ENCODE peak calls at places on chromosomes 5 and 9, in five cellular contexts. One of them, this sample, is unnamed. For H3K9me2 and H3K4me1, the result is how much of the 10 kb centered on the place peaks cover.

GRCh38 chr5:168039485-168040005 is 251.9 kb upstream of the WWC1 start:
- DNase-seq in GM23248: no peak
- DNase-seq in SK-N-SH: no peak
- DNase-seq in PC-9: no peak
- DNase-seq in GM23338: peak
- DNase-seq in this sample: no peak

GRCh38 chr9:89434636-89435314 is 63.1 kb downstream of the SEMA4D start:
- DNase-seq in PC-9: no peak
- DNase-seq in SK-N-SH: no peak
- DNase-seq in GM23338: no peak
- DNase-seq in GM23248: no peak
- DNase-seq in this sample: no peak

GRCh38 chr9:21081451-21081850 is 3.7 kb upstream of the IFNB1 start:
- DNase-seq in GM23248: no peak
- DNase-seq in SK-N-SH: no peak
- DNase-seq in PC-9: no peak
- DNase-seq in GM23338: no peak
- DNase-seq in this sample: no peak

GRCh38 chr5:105581988-105582690 is 2019.5 kb upstream of the NUDT12 start:
- DNase-seq in GM23338: no peak
- DNase-seq in PC-9: no peak
- DNase-seq in GM23248: no peak
- DNase-seq in SK-N-SH: peak
- DNase-seq in this sample: no peak

GRCh38 chr5:174454464-174454863 is 269.9 kb upstream of the MSX2 start:
- DNase-seq in PC-9: no peak
- DNase-seq in GM23248: no peak
- DNase-seq in SK-N-SH: no peak
- DNase-seq in GM23338: no peak
- DNase-seq in this sample: no peak

GRCh38 chr9:136258786-136259516 is 13.3 kb upstream of the QSOX2 start:
- DNase-seq in GM23338: no peak
- DNase-seq in GM23248: no peak
- DNase-seq in PC-9: no peak
- DNase-seq in SK-N-SH: no peak
- DNase-seq in this sample: no peak

GRCh38 chr5:76041863-76042262 is 41.3 kb upstream of the SV2C start:
- DNase-seq in SK-N-SH: no peak
- DNase-seq in PC-9: no peak
- DNase-seq in GM23248: no peak
- DNase-seq in GM23338: peak
- DNase-seq in this sample: peak

GRCh38 chr5:135635471-135635870 is 56.7 kb upstream of the CXCL14 start:
- DNase-seq in GM23248: no peak
- DNase-seq in SK-N-SH: no peak
- DNase-seq in GM23338: no peak
- DNase-seq in PC-9: no peak
- DNase-seq in this sample: no peak

GRCh38 chr5:80921026-80921425 is 39.1 kb upstream of the RASGRF2 start:
- DNase-seq in PC-9: no peak
- DNase-seq in GM23338: peak
- DNase-seq in GM23248: no peak
- DNase-seq in SK-N-SH: no peak
- DNase-seq in this sample: no peak

GRCh38 chr5:33936004-33936380 is 194 bp upstream of the RXFP3 start:
- DNase-seq in GM23248: peak
- DNase-seq in GM23338: peak
- DNase-seq in PC-9: no peak
- DNase-seq in SK-N-SH: peak
- DNase-seq in this sample: peak

GRCh38 chr5:1736889-1737711 is 62.5 kb downstream of the MRPL36 start:
- DNase-seq in GM23248: no peak
- DNase-seq in SK-N-SH: peak
- DNase-seq in GM23338: peak
- DNase-seq in PC-9: no peak
- DNase-seq in this sample: no peak

GRCh38 chr5:129904667-129905466 is 602 bp downstream of the CHSY3 start:
- DNase-seq in PC-9: no peak
- DNase-seq in GM23338: peak
- DNase-seq in SK-N-SH: peak
- DNase-seq in GM23248: peak
- DNase-seq in this sample: no peak

GRCh38 chr5:97192580-97193421 is 9.8 kb upstream of the RIOK2 start:
- DNase-seq in GM23338: peak
- DNase-seq in PC-9: peak
- DNase-seq in GM23248: no peak
- DNase-seq in SK-N-SH: no peak
- DNase-seq in this sample: peak

GRCh38 chr9:79254900-79255651 is 316.7 kb upstream of the TLE4 start:
- DNase-seq in PC-9: no peak
- DNase-seq in GM23248: peak
- DNase-seq in SK-N-SH: no peak
- DNase-seq in GM23338: peak
- DNase-seq in this sample: peak

GRCh38 chr9:98997580-98997979 is 53.9 kb downstream of the COL15A1 start:
- DNase-seq in GM23248: peak
- DNase-seq in GM23338: no peak
- DNase-seq in PC-9: no peak
- DNase-seq in SK-N-SH: no peak
- DNase-seq in this sample: no peak

GRCh38 chr5:151037561-151038291 is 17.3 kb downstream of the GPX3 start:
- DNase-seq in SK-N-SH: no peak
- DNase-seq in GM23248: peak
- DNase-seq in GM23338: no peak
- DNase-seq in PC-9: no peak
- DNase-seq in this sample: no peak

GRCh38 chr9:78325343-78325742 is 28.4 kb downstream of the PSAT1 start:
- DNase-seq in SK-N-SH: peak
- DNase-seq in GM23248: peak
- DNase-seq in PC-9: no peak
- DNase-seq in GM23338: no peak
- DNase-seq in this sample: no peak

GRCh38 chr5:173627860-173628392 is 11.5 kb upstream of the BOD1 start:
- DNase-seq in SK-N-SH: no peak
- DNase-seq in GM23248: no peak
- DNase-seq in PC-9: no peak
- DNase-seq in GM23338: peak
- DNase-seq in this sample: no peak

GRCh38 chr5:36826694-36827093 is 49.9 kb upstream of the NIPBL start:
- DNase-seq in GM23338: no peak
- DNase-seq in SK-N-SH: no peak
- DNase-seq in PC-9: no peak
- DNase-seq in GM23248: no peak
- DNase-seq in this sample: no peak
- H3K9me2 ChIP-seq in GM23338: under half
- H3K9me2 ChIP-seq in SK-N-SH: under half
- H3K9me2 ChIP-seq in PC-9: under half
- H3K9me2 ChIP-seq in GM23248: under half
- H3K9me2 ChIP-seq in this sample: under half

GRCh38 chr5:160899735-160900134 is 47.7 kb upstream of the ATP10B start:
- DNase-seq in PC-9: no peak
- DNase-seq in GM23248: no peak
- DNase-seq in GM23338: peak
- DNase-seq in SK-N-SH: no peak
- DNase-seq in this sample: no peak

GRCh38 chr5:160905285-160905684 is 53.3 kb upstream of the ATP10B start:
- DNase-seq in GM23338: no peak
- DNase-seq in PC-9: peak
- DNase-seq in GM23248: no peak
- DNase-seq in SK-N-SH: no peak
- DNase-seq in this sample: no peak

GRCh38 chr5:160906077-160906476 is 54.1 kb upstream of the ATP10B start:
- DNase-seq in SK-N-SH: no peak
- DNase-seq in GM23248: no peak
- DNase-seq in GM23338: no peak
- DNase-seq in PC-9: no peak
- DNase-seq in this sample: no peak

DNA sequence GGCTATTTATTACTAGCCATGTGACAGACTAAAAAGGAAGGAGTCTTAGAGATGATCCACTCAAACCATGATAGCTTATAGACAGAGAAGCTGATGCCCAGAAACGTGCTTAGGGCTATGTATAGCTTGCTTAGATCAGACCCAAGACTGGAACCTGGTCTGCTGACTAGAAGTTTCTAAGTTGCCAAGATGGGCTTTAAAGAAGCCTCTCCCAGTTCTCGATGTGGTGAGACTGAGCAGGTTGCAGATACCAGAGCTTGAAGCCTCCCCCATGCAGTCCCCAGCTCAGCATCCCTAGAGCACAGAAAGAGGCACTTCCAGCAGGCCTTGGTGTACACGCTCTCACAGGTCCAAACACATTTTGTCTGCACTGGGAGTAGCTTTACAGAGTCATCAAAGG is 51.1 kb upstream of the ATP10B start:
- DNase-seq in PC-9: no peak
- DNase-seq in GM23338: no peak
- DNase-seq in GM23248: no peak
- DNase-seq in SK-N-SH: no peak
- DNase-seq in this sample: no peak
- H3K4me1 ChIP-seq in PC-9: under half
- H3K4me1 ChIP-seq in GM23338: under half
- H3K4me1 ChIP-seq in GM23248: under half
- H3K4me1 ChIP-seq in SK-N-SH: under half
- H3K4me1 ChIP-seq in this sample: under half

GRCh38 chr5:8773091-8773615 is 772.7 kb downstream of the SEMA5A start:
- DNase-seq in GM23248: peak
- DNase-seq in PC-9: no peak
- DNase-seq in SK-N-SH: no peak
- DNase-seq in GM23338: no peak
- DNase-seq in this sample: no peak
- H3K9me2 ChIP-seq in GM23248: under half
- H3K9me2 ChIP-seq in PC-9: under half
- H3K9me2 ChIP-seq in SK-N-SH: under half
- H3K9me2 ChIP-seq in GM23338: under half
- H3K9me2 ChIP-seq in this sample: under half

DNA sequence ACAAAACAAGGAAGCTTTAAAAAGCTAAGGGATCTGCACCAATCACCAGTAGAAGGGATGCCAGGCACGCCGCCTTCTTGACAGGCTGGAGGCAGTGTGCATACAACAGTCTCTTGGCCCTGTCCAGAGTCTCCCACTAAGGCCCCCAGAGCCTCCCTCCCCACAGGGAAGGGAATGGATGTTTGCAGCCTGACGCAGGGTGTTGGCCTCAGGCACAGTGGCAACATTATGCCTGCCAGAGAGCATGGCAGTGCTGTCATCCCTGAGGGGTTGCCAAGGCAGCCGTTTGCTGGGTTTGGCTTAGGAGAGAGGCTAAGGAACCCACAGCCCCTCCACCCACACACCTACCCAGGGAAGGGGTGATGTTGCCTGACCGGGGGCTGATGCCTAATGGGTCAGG is 4.8 kb downstream of the HBEGF start:
- DNase-seq in PC-9: peak
- DNase-seq in SK-N-SH: no peak
- DNase-seq in GM23248: peak
- DNase-seq in GM23338: no peak
- DNase-seq in this sample: no peak
- H3K4me1 ChIP-seq in PC-9: half or more
- H3K4me1 ChIP-seq in SK-N-SH: under half
- H3K4me1 ChIP-seq in GM23248: under half
- H3K4me1 ChIP-seq in GM23338: under half
- H3K4me1 ChIP-seq in this sample: half or more

DNA sequence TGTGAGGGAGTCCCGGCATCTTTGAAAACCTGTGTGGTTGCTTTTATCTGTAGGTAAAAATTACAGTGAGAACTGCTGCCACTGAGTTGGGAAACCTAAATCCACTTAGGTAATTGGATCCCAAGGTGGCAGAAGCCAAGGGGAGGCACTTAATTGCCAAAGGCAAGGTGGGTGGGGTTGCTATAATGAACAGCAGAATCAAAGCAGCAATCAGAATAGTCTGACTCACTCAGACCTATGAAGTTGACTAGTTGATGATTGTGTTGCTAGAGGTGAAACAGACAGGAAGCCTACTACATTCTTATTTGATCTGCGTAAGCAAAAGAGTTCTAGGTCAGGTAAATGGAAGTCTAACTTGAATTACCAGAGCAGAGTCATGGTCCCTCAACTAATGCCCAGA is 17.3 kb upstream of the BICD2 start:
- DNase-seq in PC-9: peak
- DNase-seq in GM23248: no peak
- DNase-seq in SK-N-SH: no peak
- DNase-seq in GM23338: no peak
- DNase-seq in this sample: peak
- H3K9me2 ChIP-seq in PC-9: under half
- H3K9me2 ChIP-seq in GM23248: under half
- H3K9me2 ChIP-seq in SK-N-SH: under half
- H3K9me2 ChIP-seq in GM23338: under half
- H3K9me2 ChIP-seq in this sample: under half

GRCh38 chr5:146528232-146528631 is 12.2 kb upstream of the GPR151 start:
- DNase-seq in GM23338: no peak
- DNase-seq in PC-9: no peak
- DNase-seq in SK-N-SH: no peak
- DNase-seq in GM23248: no peak
- DNase-seq in this sample: peak

GRCh38 chr5:146529984-146530383 is 14.0 kb upstream of the GPR151 start:
- DNase-seq in GM23248: no peak
- DNase-seq in SK-N-SH: no peak
- DNase-seq in GM23338: no peak
- DNase-seq in PC-9: no peak
- DNase-seq in this sample: no peak

GRCh38 chr5:146538441-146538840 is 22.5 kb upstream of the GPR151 start:
- DNase-seq in GM23338: no peak
- DNase-seq in GM23248: no peak
- DNase-seq in PC-9: no peak
- DNase-seq in SK-N-SH: no peak
- DNase-seq in this sample: no peak

GRCh38 chr5:146533260-146533857 is 17.4 kb upstream of the GPR151 start:
- DNase-seq in GM23338: peak
- DNase-seq in GM23248: peak
- DNase-seq in SK-N-SH: peak
- DNase-seq in PC-9: peak
- DNase-seq in this sample: peak

DNA sequence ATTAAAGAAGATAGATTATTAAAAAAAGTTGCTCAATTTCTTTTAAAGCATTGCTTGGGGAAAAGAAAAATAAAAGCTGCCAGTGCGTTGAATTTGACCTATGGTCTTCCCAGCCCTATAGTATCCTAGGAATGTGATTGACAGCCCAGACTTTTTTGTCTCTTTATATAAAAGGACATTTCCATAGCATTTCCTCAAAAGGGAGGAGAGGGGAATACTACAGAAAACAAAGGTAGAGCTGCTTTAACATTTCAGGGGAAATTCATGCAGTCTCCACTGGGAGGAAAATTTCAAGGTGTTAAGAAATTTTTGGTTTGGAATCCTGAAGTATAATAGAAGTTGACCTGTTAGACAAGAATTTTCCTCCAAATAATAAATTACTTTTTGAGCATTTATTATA is 17.9 kb upstream of the GPR151 start:
- DNase-seq in SK-N-SH: no peak
- DNase-seq in PC-9: no peak
- DNase-seq in GM23248: no peak
- DNase-seq in GM23338: peak
- DNase-seq in this sample: no peak
- H3K4me1 ChIP-seq in SK-N-SH: under half
- H3K4me1 ChIP-seq in PC-9: under half
- H3K4me1 ChIP-seq in GM23248: under half
- H3K4me1 ChIP-seq in GM23338: under half
- H3K4me1 ChIP-seq in this sample: under half